ENCODE peak calls at places on chromosomes 4 and X, in five cellular contexts. Y is Peyer's patch; A is activated CD8-positive, alpha-beta memory T cell treated with anti-CD3 and anti-CD28 coated beads for 48 hours; J is iris pigment epithelial cell; L is fibroblast of lung. K is an unnamed sample.

GRCh38 chrX:18426004-18426320 is 554 bp downstream of the CDKL5 start:
- DNase-seq in Y (no peak), J (no peak), A (no peak), L (no peak), K (no peak)

GRCh38 chr4:10102193-10102980 is 14.2 kb downstream of the WDR1 start:
- DNase-seq in L (peak; percentile 57), Y (no peak), J (no peak), A (no peak), K (no peak)

GRCh38 chr4:113708250-113708649 is 53.3 kb downstream of the CAMK2D start:
- DNase-seq in L (peak; percentile 44), Y (no peak), A (no peak), J (peak; percentile 49), K (no peak)

GRCh38 chr4:118865091-118865708 is 23.5 kb upstream of the SYNPO2 start:
- DNase-seq in Y (no peak), J (peak; percentile 70), A (no peak), L (peak; percentile 66), K (no peak)

GRCh38 chrX:32948130-32948529 is 263.2 kb downstream of the DMD start:
- DNase-seq in J (no peak), A (no peak), L (no peak), Y (no peak), K (no peak)

GRCh38 chr4:74415602-74416300 is 29.2 kb upstream of the AREG start:
- DNase-seq in L (no peak), Y (no peak), A (no peak), J (no peak), K (no peak)

GRCh38 chrX:30147996-30148643 is 67.2 kb upstream of the MAGEB2 start:
- DNase-seq in L (no peak), J (no peak), A (no peak), Y (no peak), K (no peak)

GRCh38 chrX:116409224-116409623 is 27.2 kb upstream of the SLC6A14 start:
- DNase-seq in L (no peak), J (no peak), A (no peak), Y (no peak), K (no peak)

GRCh38 chr4:1493540-1494287 is 87.5 kb upstream of the NKX1-1 start:
- DNase-seq in A (no peak), L (no peak), Y (no peak), J (no peak), K (no peak)

GRCh38 chr4:189090174-189090814 is 850.4 kb upstream of the FRG1 start:
- DNase-seq in A (no peak), J (peak; percentile 29), L (no peak), Y (no peak), K (no peak)

GRCh38 chr4:134934036-134934806 is 732.6 kb upstream of the PABPC4L start:
- DNase-seq in J (no peak), Y (no peak), L (no peak), A (no peak), K (no peak)

GRCh38 chrX:149825424-149825823 is 43.7 kb downstream of the MAGEA9 start:
- DNase-seq in Y (no peak), L (no peak), J (no peak), A (no peak), K (no peak)

GRCh38 chr4:153257151-153257620 is 52.9 kb downstream of the TRIM2 start:
- DNase-seq in A (no peak), L (peak; percentile 82), Y (no peak), J (peak; percentile 81), K (no peak)

GRCh38 chrX:69113723-69114122 is 51.5 kb downstream of the PJA1 start:
- DNase-seq in Y (no peak), A (no peak), J (no peak), L (no peak), K (no peak)

GRCh38 chr4:127007336-127007735 is 625.4 kb upstream of the INTU start:
- DNase-seq in J (no peak), A (no peak), Y (no peak), L (no peak), K (no peak)

GRCh38 chr4:22634541-22635181 is 58.1 kb upstream of the GBA3 start:
- DNase-seq in L (no peak), Y (no peak), A (no peak), J (no peak), K (no peak)

GRCh38 chrX:13428055-13428786 is 108.4 kb upstream of the ATXN3L start:
- DNase-seq in A (no peak), L (peak; percentile 83), J (peak; percentile 83), Y (no peak), K (no peak)

GRCh38 chrX:141405878-141406492 is 163.7 kb upstream of the SPANXC start:
- DNase-seq in L (peak; percentile 84), Y (no peak), J (peak; percentile 85), A (no peak), K (no peak)

GRCh38 chr4:79585834-79586233 is 177.8 kb upstream of the GK2 start:
- DNase-seq in J (no peak), Y (no peak), A (no peak), L (no peak), K (no peak)

GRCh38 chrX:110012818-110013484 is 10.0 kb downstream of the TMEM164 start:
- DNase-seq in A (no peak), L (no peak), J (no peak), Y (no peak), K (no peak)

GRCh38 chrX:138769918-138770317 is 58.4 kb upstream of the FGF13 start:
- DNase-seq in A (no peak), Y (no peak), J (no peak), L (no peak), K (no peak)

GRCh38 chr4:128130621-128131020 is 69.5 kb downstream of the LARP1B start:
- DNase-seq in L (peak; percentile 66), J (peak; percentile 21), A (no peak), Y (no peak), K (no peak)

GRCh38 chr4:24924309-24924781 is 11.5 kb upstream of the CCDC149 start:
- DNase-seq in A (no peak), Y (no peak), L (peak; percentile 99), J (peak; percentile 96), K (no peak)

GRCh38 chr4:8248091-8248490 is 21.5 kb upstream of the HTRA3 start:
- DNase-seq in A (no peak), J (peak; percentile 60), Y (no peak), L (no peak), K (no peak)

GRCh38 chr4:54588404-54588803 is 69.4 kb upstream of the KIT start:
- DNase-seq in J (peak; percentile 7), Y (no peak), A (no peak), L (peak; percentile 15), K (no peak)

GRCh38 chrX:150049647-150050046 is 111.4 kb upstream of the EOLA2 start:
- DNase-seq in L (no peak), J (peak; percentile 46), A (no peak), Y (no peak), K (no peak)

GRCh38 chr4:147583876-147584275 is 33.3 kb upstream of the TMEM184C start:
- DNase-seq in A (no peak), L (peak; percentile 42), J (no peak), Y (no peak), K (no peak)